ENCODE peak calls at places on chromosomes 2 and 18, in four cellular contexts. U, E, A and M are unnamed samples.

GRCh38 chr2:230327418-230328154 is 593 bp downstream of the SP140L start:
- DNase-seq in E (no peak), A (no peak), U (no peak), M (no peak)

GRCh38 chr2:221494556-221494955 is 77.5 kb downstream of the EPHA4 start:
- DNase-seq in U (peak; percentile 26), A (no peak), E (no peak), M (no peak)

GRCh38 chr2:188414869-188415753 is 123.4 kb downstream of the GULP1 start:
- DNase-seq in U (peak; percentile 9), E (no peak), A (no peak), M (peak; percentile 47)

GRCh38 chr2:214706986-214707385 is 102.5 kb downstream of the BARD1 start:
- DNase-seq in U (peak; percentile 48), E (no peak), A (no peak), M (peak; percentile 6)

GRCh38 chr2:28276807-28277206 is 115.9 kb upstream of the FOSL2 start:
- DNase-seq in U (no peak), E (no peak), A (no peak), M (no peak)

GRCh38 chr2:73279852-73280251 is 4.4 kb downstream of the FBXO41 start:
- DNase-seq in E (no peak), A (no peak), U (no peak), M (no peak)

GRCh38 chr2:236793041-236794011 is 223.7 kb downstream of the ACKR3 start:
- DNase-seq in A (no peak), E (no peak), U (no peak), M (no peak)

GRCh38 chr2:220104871-220105351 is 477.5 kb downstream of the SLC4A3 start:
- DNase-seq in A (no peak), U (peak; percentile 92), E (no peak), M (peak; percentile 52)

GRCh38 chr2:19559596-19560240 is 201.3 kb upstream of the OSR1 start:
- DNase-seq in E (no peak), U (no peak), A (no peak), M (no peak)

GRCh38 chr2:239343946-239344856 is 56.6 kb downstream of the HDAC4 start:
- DNase-seq in U (no peak), E (no peak), A (no peak), M (no peak)

DNA sequence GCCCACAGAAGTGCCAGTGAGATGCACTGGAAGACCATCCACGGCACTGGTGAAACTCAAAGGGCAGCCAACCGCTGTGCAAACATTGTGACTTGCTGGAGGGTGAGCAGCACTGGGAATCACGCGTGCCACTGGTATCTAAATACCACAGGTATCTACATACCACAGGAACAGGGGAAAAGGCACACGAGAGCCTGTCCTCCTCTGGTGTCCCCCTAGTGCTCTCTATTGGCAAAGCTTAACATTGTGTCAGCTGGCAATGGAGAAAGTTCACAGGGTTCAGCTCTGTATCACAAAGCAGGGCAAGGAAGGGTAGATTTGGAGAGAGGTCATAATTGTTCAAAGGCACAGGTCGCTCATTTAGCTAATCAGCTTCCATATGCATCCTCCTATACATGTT is 12.6 kb upstream of the SEC11C start:
- DNase-seq in U (no peak), A (no peak), E (no peak), M (no peak)
- TF ChIP-seq CTCF in U (no peak), A (no peak), E (no peak), M (no peak)

DNA sequence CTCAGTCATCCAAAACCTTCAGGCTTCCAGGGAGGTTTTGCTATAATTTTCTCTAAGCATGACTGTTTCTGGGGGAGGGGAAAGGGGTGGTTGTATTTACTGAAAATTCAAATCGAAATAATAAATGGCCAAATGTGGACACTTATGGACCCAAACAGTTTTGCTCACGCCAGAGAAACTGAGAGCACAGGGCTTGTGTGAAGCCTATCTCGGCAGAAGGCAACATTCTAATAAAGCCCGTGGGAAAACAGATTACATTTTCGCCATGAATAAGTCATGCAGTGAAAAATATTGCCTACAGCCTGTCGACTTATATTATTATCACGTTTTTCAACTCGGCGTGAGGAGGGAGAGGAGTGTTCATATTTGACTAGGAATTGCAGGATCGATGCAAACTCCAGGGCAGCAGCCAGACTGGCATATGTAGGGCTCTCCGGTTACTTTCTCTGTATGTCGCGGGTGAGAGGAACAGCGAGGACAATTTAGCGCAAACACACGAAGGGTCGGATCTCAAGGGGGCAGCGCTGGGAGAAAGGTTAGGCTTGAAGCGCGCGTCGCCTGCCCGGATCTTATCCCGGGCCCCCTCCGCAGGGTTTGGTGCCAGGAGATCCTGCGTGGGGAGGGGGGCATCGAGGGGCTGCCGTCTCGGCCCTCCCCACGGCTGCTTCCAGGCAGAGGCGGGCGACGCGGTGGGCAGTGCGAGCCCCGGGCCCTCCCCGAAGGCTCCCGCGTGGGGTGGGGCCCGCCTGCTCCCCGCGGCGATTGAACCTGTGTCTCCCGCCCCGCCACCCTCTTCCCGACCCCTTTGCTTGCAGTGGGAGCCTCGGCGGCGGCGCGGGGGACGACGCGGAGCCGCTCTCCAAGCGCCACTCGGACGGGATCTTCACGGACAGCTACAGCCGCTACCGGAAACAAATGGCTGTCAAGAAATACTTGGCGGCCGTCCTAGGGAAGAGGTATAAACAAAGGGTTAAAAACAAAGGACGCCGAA is 4.3 kb downstream of the ADCYAP1 start:
- DNase-seq in E (no peak), U (no peak), A (no peak), M (no peak)
- H3K4me3 ChIP-seq in E (no peak overlapping the region), U (peak overlapping the region; percentile 14), A (peak overlapping the region; percentile 48), M (peak overlapping the region; percentile 34)

DNA sequence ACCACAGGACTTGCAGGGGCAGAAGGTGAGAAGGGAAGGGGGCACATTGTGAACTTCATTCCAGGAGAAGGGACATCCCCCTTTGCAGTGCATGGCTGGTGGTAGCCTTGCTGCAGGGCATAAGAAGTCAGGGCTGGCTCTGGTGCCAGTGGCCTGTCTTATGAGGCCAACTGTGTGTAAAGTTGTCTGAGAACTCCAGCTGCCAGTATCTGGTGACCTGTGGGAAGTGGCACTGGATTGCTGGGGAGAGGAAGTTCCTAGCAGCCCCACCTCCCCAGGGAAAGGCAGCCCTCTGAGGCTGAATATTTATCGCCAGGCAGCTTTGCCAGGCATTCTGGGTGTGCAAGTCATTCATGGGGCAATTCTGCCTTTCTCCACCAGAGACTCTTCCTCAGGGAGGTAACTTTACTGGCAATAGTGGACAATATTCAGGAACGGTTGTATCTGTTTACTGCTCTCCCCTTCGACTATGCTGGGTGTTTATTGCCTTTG is 12.2 kb downstream of the TRPM8 start:
- DNase-seq in E (no peak), U (peak; percentile 7), A (no peak), M (no peak)
- TF ChIP-seq CTCF in E (no peak), U (no peak), A (no peak), M (no peak)

GRCh38 chr2:199468561-199469513 is 11.1 kb upstream of the SATB2 start:
- DNase-seq in A (no peak), E (no peak), U (no peak), M (no peak)

GRCh38 chr2:199470361-199470671 is 12.6 kb upstream of the SATB2 start:
- DNase-seq in A (no peak), U (no peak), E (no peak), M (no peak)

GRCh38 chr2:199471443-199472057 is 13.8 kb upstream of the SATB2 start:
- DNase-seq in E (no peak), A (peak; percentile 85), U (peak; percentile 42), M (peak; percentile 25)

GRCh38 chr2:199470672-199471442 is 13.1 kb upstream of the SATB2 start:
- DNase-seq in E (no peak), U (no peak), A (no peak), M (no peak)

GRCh38 chr2:199469514-199470360 is 12.0 kb upstream of the SATB2 start:
- DNase-seq in U (no peak), A (no peak), E (no peak), M (no peak)
- H3K4me3 ChIP-seq in U (no peak overlapping the region), A (no peak overlapping the region), E (no peak overlapping the region), M (no peak overlapping the region)

DNA sequence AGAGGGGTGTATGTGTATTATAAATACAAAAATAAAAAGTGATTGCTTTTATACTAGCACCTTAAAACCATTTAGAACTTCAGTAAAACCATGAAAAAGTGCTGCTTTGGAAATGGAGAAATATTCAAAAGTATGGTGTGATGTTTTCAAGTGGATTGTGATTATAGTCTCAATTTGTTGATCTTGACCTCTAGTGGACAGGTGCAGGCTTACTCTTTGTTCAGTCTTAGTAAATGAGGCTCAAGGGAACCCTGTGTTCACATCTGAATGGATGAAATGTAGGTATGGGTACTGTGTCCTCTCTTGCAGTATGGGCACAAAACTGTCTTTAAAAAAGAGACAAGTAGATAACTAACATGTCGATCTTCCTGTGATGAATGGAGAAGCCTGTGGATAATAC is 145.8 kb downstream of the MCFD2 start:
- DNase-seq in A (no peak), E (no peak), U (no peak), M (no peak)
- TF ChIP-seq CTCF in A (peak; percentile 10), E (peak; percentile 18), U (peak; percentile 28), M (no peak)

DNA sequence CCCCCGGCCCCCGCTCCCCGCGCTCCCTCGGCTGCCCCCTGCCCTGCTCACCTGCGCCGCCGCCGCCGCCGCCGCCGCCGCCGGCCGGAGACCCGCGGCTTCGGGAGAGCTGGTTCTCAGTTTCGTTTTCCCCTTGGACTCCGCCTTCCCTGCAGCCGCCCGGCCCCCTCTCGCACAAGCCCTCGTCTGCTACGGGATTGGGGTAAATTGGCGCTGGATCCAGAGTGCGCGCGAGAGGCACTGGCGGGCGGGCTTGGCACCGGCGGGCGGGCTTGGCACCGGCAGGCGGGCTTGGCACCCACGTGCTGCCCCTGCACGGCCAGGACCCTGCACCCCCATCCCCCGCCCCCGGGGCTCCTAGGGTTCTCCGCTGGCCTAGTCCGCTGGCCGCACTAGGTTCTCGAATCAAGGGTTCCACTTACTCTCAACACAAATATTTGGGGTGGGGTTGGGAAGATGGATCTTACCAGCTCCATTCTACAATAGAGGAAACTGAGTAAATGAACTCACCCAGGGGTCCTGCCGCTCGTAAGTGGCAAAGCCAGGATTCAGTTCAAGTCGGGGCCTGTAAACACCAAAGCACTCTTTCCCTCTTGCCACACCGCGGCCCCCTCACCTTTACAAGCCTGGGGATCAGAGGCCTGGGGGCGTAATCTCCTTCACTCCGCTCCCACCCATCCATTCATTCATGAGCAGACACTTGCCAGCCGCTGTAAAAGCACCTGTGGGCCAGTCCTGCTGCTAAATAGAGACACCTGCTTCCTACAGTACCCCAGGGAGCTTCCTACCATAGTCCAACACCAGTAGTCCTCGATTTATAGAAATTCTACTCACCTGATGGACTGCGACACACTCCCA is at the start of gene EIF2AK2:
- DNase-seq in U (peak; percentile 90), A (peak; percentile 94), E (peak; percentile 86), M (peak; percentile 86)
- H3K4me3 ChIP-seq in U (peak within 1 kb of the TSS; percentile 92), A (peak within 1 kb of the TSS; percentile 77), E (peak within 1 kb of the TSS; percentile 87), M (peak within 1 kb of the TSS; percentile 71)

GRCh38 chr2:122519366-122519765 is 763.9 kb downstream of the TSN start:
- DNase-seq in A (no peak), U (peak; percentile 6), E (no peak), M (no peak)
- TF ChIP-seq CTCF in A (peak; percentile 6), U (peak; percentile 32), E (peak; percentile 22), M (peak; percentile 23)

DNA sequence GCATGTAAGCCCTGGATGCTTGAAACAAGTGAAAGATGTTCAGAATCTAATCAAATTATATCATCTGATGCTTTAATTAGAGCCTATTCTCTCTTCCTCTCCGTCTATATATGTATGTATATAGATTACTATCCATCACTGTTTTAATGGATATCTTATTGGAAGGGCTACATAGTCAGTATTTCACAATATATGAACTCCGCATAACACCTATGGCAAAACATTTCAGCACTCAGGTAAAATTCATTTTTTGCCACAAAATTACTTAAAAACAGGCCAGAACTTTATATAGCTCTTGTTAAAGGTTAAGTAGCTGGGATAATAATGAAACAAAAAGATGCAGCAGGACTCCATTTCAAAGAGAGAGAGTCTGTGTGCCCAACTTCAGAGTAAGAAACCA is 1.2 kb downstream of the PJVK start:
- DNase-seq in A (no peak), U (no peak), E (no peak), M (no peak)
- H3K4me3 ChIP-seq in A (no peak overlapping the region), U (no peak overlapping the region), E (no peak overlapping the region), M (no peak overlapping the region)